ENCODE peak calls at places on chromosomes 7 and 10, in ten cellular contexts. One of them, this sample, is unnamed.

GRCh38 chr7:117062300-117062699 is 109.0 kb downstream of the ST7 start:
- DNase-seq in activated gamma-delta T cell treated with Interleukin-2 at 50 U/mL for 16 hours: no peak
- DNase-seq in transverse colon: no peak
- DNase-seq in cardiac fibroblast: no peak
- DNase-seq in activated naive CD4-positive, alpha-beta T cell treated with Interleukin-2 at 50 U/mL for 16 hours: no peak
- DNase-seq in stimulated activated CD4-positive, alpha-beta T cell treated with anti-CD3 and anti-CD28 coated beads, Interleukin-15, amount 100 ng/mL, for 48 hours: no peak
- DNase-seq in NT2/D1: no peak
- DNase-seq in GM12865: no peak
- DNase-seq in left cardiac atrium: no peak
- DNase-seq in GM13977: no peak
- DNase-seq in this sample: no peak

GRCh38 chr7:28191751-28192150 is 11.2 kb upstream of the JAZF1 start:
- DNase-seq in activated gamma-delta T cell treated with Interleukin-2 at 50 U/mL for 16 hours: no peak
- DNase-seq in transverse colon: no peak
- DNase-seq in cardiac fibroblast: no peak
- DNase-seq in activated naive CD4-positive, alpha-beta T cell treated with Interleukin-2 at 50 U/mL for 16 hours: no peak
- DNase-seq in stimulated activated CD4-positive, alpha-beta T cell treated with anti-CD3 and anti-CD28 coated beads, Interleukin-15, amount 100 ng/mL, for 48 hours: no peak
- DNase-seq in NT2/D1: no peak
- DNase-seq in GM12865: no peak
- DNase-seq in left cardiac atrium: no peak
- DNase-seq in GM13977: no peak
- DNase-seq in this sample: no peak

GRCh38 chr10:118002581-118002980 is 44.2 kb downstream of the RAB11FIP2 start:
- DNase-seq in activated gamma-delta T cell treated with Interleukin-2 at 50 U/mL for 16 hours: no peak
- DNase-seq in transverse colon: no peak
- DNase-seq in cardiac fibroblast: peak; percentile 14
- DNase-seq in activated naive CD4-positive, alpha-beta T cell treated with Interleukin-2 at 50 U/mL for 16 hours: no peak
- DNase-seq in stimulated activated CD4-positive, alpha-beta T cell treated with anti-CD3 and anti-CD28 coated beads, Interleukin-15, amount 100 ng/mL, for 48 hours: peak; percentile 1
- DNase-seq in NT2/D1: no peak
- DNase-seq in GM12865: no peak
- DNase-seq in left cardiac atrium: no peak
- DNase-seq in GM13977: no peak
- DNase-seq in this sample: no peak

GRCh38 chr10:60397792-60398191 is 8.1 kb upstream of the ANK3 start:
- DNase-seq in activated gamma-delta T cell treated with Interleukin-2 at 50 U/mL for 16 hours: no peak
- DNase-seq in transverse colon: no peak
- DNase-seq in cardiac fibroblast: no peak
- DNase-seq in activated naive CD4-positive, alpha-beta T cell treated with Interleukin-2 at 50 U/mL for 16 hours: no peak
- DNase-seq in stimulated activated CD4-positive, alpha-beta T cell treated with anti-CD3 and anti-CD28 coated beads, Interleukin-15, amount 100 ng/mL, for 48 hours: no peak
- DNase-seq in NT2/D1: no peak
- DNase-seq in GM12865: no peak
- DNase-seq in left cardiac atrium: no peak
- DNase-seq in GM13977: no peak
- DNase-seq in this sample: no peak

GRCh38 chr7:19016140-19016539 is 101.3 kb downstream of the TWIST1 start:
- DNase-seq in activated gamma-delta T cell treated with Interleukin-2 at 50 U/mL for 16 hours: no peak
- DNase-seq in transverse colon: no peak
- DNase-seq in cardiac fibroblast: peak; percentile 43
- DNase-seq in activated naive CD4-positive, alpha-beta T cell treated with Interleukin-2 at 50 U/mL for 16 hours: no peak
- DNase-seq in stimulated activated CD4-positive, alpha-beta T cell treated with anti-CD3 and anti-CD28 coated beads, Interleukin-15, amount 100 ng/mL, for 48 hours: no peak
- DNase-seq in NT2/D1: no peak
- DNase-seq in GM12865: no peak
- DNase-seq in left cardiac atrium: no peak
- DNase-seq in GM13977: no peak
- DNase-seq in this sample: no peak

GRCh38 chr10:59099536-59099935 is 76.9 kb upstream of the PHYHIPL start:
- DNase-seq in activated gamma-delta T cell treated with Interleukin-2 at 50 U/mL for 16 hours: no peak
- DNase-seq in transverse colon: no peak
- DNase-seq in cardiac fibroblast: no peak
- DNase-seq in activated naive CD4-positive, alpha-beta T cell treated with Interleukin-2 at 50 U/mL for 16 hours: no peak
- DNase-seq in stimulated activated CD4-positive, alpha-beta T cell treated with anti-CD3 and anti-CD28 coated beads, Interleukin-15, amount 100 ng/mL, for 48 hours: no peak
- DNase-seq in NT2/D1: no peak
- DNase-seq in GM12865: no peak
- DNase-seq in left cardiac atrium: no peak
- DNase-seq in GM13977: no peak
- DNase-seq in this sample: no peak

GRCh38 chr7:138169441-138169851 is 93.2 kb downstream of the AKR1D1 start:
- DNase-seq in activated gamma-delta T cell treated with Interleukin-2 at 50 U/mL for 16 hours: no peak
- DNase-seq in transverse colon: no peak
- DNase-seq in cardiac fibroblast: no peak
- DNase-seq in activated naive CD4-positive, alpha-beta T cell treated with Interleukin-2 at 50 U/mL for 16 hours: no peak
- DNase-seq in stimulated activated CD4-positive, alpha-beta T cell treated with anti-CD3 and anti-CD28 coated beads, Interleukin-15, amount 100 ng/mL, for 48 hours: no peak
- DNase-seq in NT2/D1: peak; percentile 94
- DNase-seq in GM12865: no peak
- DNase-seq in left cardiac atrium: no peak
- DNase-seq in GM13977: no peak
- DNase-seq in this sample: no peak

GRCh38 chr7:148983220-148984146 is 44.8 kb downstream of the PDIA4 start:
- DNase-seq in activated gamma-delta T cell treated with Interleukin-2 at 50 U/mL for 16 hours: peak; percentile 78
- DNase-seq in transverse colon: peak; percentile 48
- DNase-seq in cardiac fibroblast: peak; percentile 85
- DNase-seq in activated naive CD4-positive, alpha-beta T cell treated with Interleukin-2 at 50 U/mL for 16 hours: peak; percentile 88
- DNase-seq in stimulated activated CD4-positive, alpha-beta T cell treated with anti-CD3 and anti-CD28 coated beads, Interleukin-15, amount 100 ng/mL, for 48 hours: peak; percentile 85
- DNase-seq in NT2/D1: no peak
- DNase-seq in GM12865: peak; percentile 89
- DNase-seq in left cardiac atrium: peak; percentile 64
- DNase-seq in GM13977: peak; percentile 82
- DNase-seq in this sample: peak; percentile 49

GRCh38 chr10:77417806-77418205 is 219.8 kb downstream of the KCNMA1 start:
- DNase-seq in activated gamma-delta T cell treated with Interleukin-2 at 50 U/mL for 16 hours: no peak
- DNase-seq in transverse colon: no peak
- DNase-seq in cardiac fibroblast: no peak
- DNase-seq in activated naive CD4-positive, alpha-beta T cell treated with Interleukin-2 at 50 U/mL for 16 hours: no peak
- DNase-seq in stimulated activated CD4-positive, alpha-beta T cell treated with anti-CD3 and anti-CD28 coated beads, Interleukin-15, amount 100 ng/mL, for 48 hours: no peak
- DNase-seq in NT2/D1: no peak
- DNase-seq in GM12865: no peak
- DNase-seq in left cardiac atrium: peak; percentile 37
- DNase-seq in GM13977: no peak
- DNase-seq in this sample: no peak

GRCh38 chr10:94062611-94063010 is 68.9 kb downstream of the PLCE1 start:
- DNase-seq in activated gamma-delta T cell treated with Interleukin-2 at 50 U/mL for 16 hours: no peak
- DNase-seq in transverse colon: no peak
- DNase-seq in cardiac fibroblast: peak; percentile 32
- DNase-seq in activated naive CD4-positive, alpha-beta T cell treated with Interleukin-2 at 50 U/mL for 16 hours: no peak
- DNase-seq in stimulated activated CD4-positive, alpha-beta T cell treated with anti-CD3 and anti-CD28 coated beads, Interleukin-15, amount 100 ng/mL, for 48 hours: no peak
- DNase-seq in NT2/D1: no peak
- DNase-seq in GM12865: no peak
- DNase-seq in left cardiac atrium: no peak
- DNase-seq in GM13977: no peak
- DNase-seq in this sample: no peak

GRCh38 chr7:132234751-132235150 is 341.5 kb downstream of the PLXNA4 start:
- DNase-seq in activated gamma-delta T cell treated with Interleukin-2 at 50 U/mL for 16 hours: no peak
- DNase-seq in transverse colon: no peak
- DNase-seq in cardiac fibroblast: peak; percentile 73
- DNase-seq in activated naive CD4-positive, alpha-beta T cell treated with Interleukin-2 at 50 U/mL for 16 hours: no peak
- DNase-seq in stimulated activated CD4-positive, alpha-beta T cell treated with anti-CD3 and anti-CD28 coated beads, Interleukin-15, amount 100 ng/mL, for 48 hours: no peak
- DNase-seq in NT2/D1: no peak
- DNase-seq in GM12865: no peak
- DNase-seq in left cardiac atrium: no peak
- DNase-seq in GM13977: no peak
- DNase-seq in this sample: no peak

GRCh38 chr7:1856161-1856965 is 186.3 kb downstream of the ELFN1 start:
- DNase-seq in activated gamma-delta T cell treated with Interleukin-2 at 50 U/mL for 16 hours: no peak
- DNase-seq in transverse colon: no peak
- DNase-seq in cardiac fibroblast: no peak
- DNase-seq in activated naive CD4-positive, alpha-beta T cell treated with Interleukin-2 at 50 U/mL for 16 hours: no peak
- DNase-seq in stimulated activated CD4-positive, alpha-beta T cell treated with anti-CD3 and anti-CD28 coated beads, Interleukin-15, amount 100 ng/mL, for 48 hours: no peak
- DNase-seq in NT2/D1: no peak
- DNase-seq in GM12865: no peak
- DNase-seq in left cardiac atrium: peak; percentile 17
- DNase-seq in GM13977: no peak
- DNase-seq in this sample: no peak

GRCh38 chr7:89283311-89283710 is 487.8 kb upstream of the TEX47 start:
- DNase-seq in activated gamma-delta T cell treated with Interleukin-2 at 50 U/mL for 16 hours: no peak
- DNase-seq in transverse colon: no peak
- DNase-seq in cardiac fibroblast: no peak
- DNase-seq in activated naive CD4-positive, alpha-beta T cell treated with Interleukin-2 at 50 U/mL for 16 hours: no peak
- DNase-seq in stimulated activated CD4-positive, alpha-beta T cell treated with anti-CD3 and anti-CD28 coated beads, Interleukin-15, amount 100 ng/mL, for 48 hours: no peak
- DNase-seq in NT2/D1: no peak
- DNase-seq in GM12865: no peak
- DNase-seq in left cardiac atrium: no peak
- DNase-seq in GM13977: no peak
- DNase-seq in this sample: no peak

GRCh38 chr10:73584737-73585136 is 6.4 kb downstream of the USP54 start:
- DNase-seq in activated gamma-delta T cell treated with Interleukin-2 at 50 U/mL for 16 hours: no peak
- DNase-seq in transverse colon: no peak
- DNase-seq in cardiac fibroblast: no peak
- DNase-seq in activated naive CD4-positive, alpha-beta T cell treated with Interleukin-2 at 50 U/mL for 16 hours: no peak
- DNase-seq in stimulated activated CD4-positive, alpha-beta T cell treated with anti-CD3 and anti-CD28 coated beads, Interleukin-15, amount 100 ng/mL, for 48 hours: no peak
- DNase-seq in NT2/D1: no peak
- DNase-seq in GM12865: no peak
- DNase-seq in left cardiac atrium: no peak
- DNase-seq in GM13977: no peak
- DNase-seq in this sample: no peak

GRCh38 chr7:922334-923107 is 32.0 kb downstream of the ADAP1 start:
- DNase-seq in activated gamma-delta T cell treated with Interleukin-2 at 50 U/mL for 16 hours: peak; percentile 56
- DNase-seq in transverse colon: peak; percentile 27
- DNase-seq in cardiac fibroblast: no peak
- DNase-seq in activated naive CD4-positive, alpha-beta T cell treated with Interleukin-2 at 50 U/mL for 16 hours: peak; percentile 53
- DNase-seq in stimulated activated CD4-positive, alpha-beta T cell treated with anti-CD3 and anti-CD28 coated beads, Interleukin-15, amount 100 ng/mL, for 48 hours: no peak
- DNase-seq in NT2/D1: no peak
- DNase-seq in GM12865: no peak
- DNase-seq in left cardiac atrium: peak; percentile 11
- DNase-seq in GM13977: no peak
- DNase-seq in this sample: peak; percentile 1

GRCh38 chr10:124708922-124709520 is 35.2 kb downstream of the FAM53B start:
- DNase-seq in activated gamma-delta T cell treated with Interleukin-2 at 50 U/mL for 16 hours: no peak
- DNase-seq in transverse colon: no peak
- DNase-seq in cardiac fibroblast: no peak
- DNase-seq in activated naive CD4-positive, alpha-beta T cell treated with Interleukin-2 at 50 U/mL for 16 hours: no peak
- DNase-seq in stimulated activated CD4-positive, alpha-beta T cell treated with anti-CD3 and anti-CD28 coated beads, Interleukin-15, amount 100 ng/mL, for 48 hours: no peak
- DNase-seq in NT2/D1: peak; percentile 18
- DNase-seq in GM12865: no peak
- DNase-seq in left cardiac atrium: no peak
- DNase-seq in GM13977: no peak
- DNase-seq in this sample: no peak

GRCh38 chr7:50342616-50343114 is 38.1 kb downstream of the IKZF1 start:
- DNase-seq in activated gamma-delta T cell treated with Interleukin-2 at 50 U/mL for 16 hours: peak; percentile 62
- DNase-seq in transverse colon: peak; percentile 58
- DNase-seq in cardiac fibroblast: no peak
- DNase-seq in activated naive CD4-positive, alpha-beta T cell treated with Interleukin-2 at 50 U/mL for 16 hours: peak; percentile 52
- DNase-seq in stimulated activated CD4-positive, alpha-beta T cell treated with anti-CD3 and anti-CD28 coated beads, Interleukin-15, amount 100 ng/mL, for 48 hours: no peak
- DNase-seq in NT2/D1: no peak
- DNase-seq in GM12865: no peak
- DNase-seq in left cardiac atrium: no peak
- DNase-seq in GM13977: no peak
- DNase-seq in this sample: no peak